ENCODE peak calls at places on chromosomes 12 and 14, in five cellular contexts. O, G, E, I and R are unnamed samples. For H3K27me3, the result is how much of the 10 kb centered on the place peaks cover.

GRCh38 chr14:103628684-103629502 is at the start of gene KLC1:
- DNase-seq in E (no peak), I (peak), O (peak), G (no peak), R (peak)

GRCh38 chr14:64746298-64747250 is 42.4 kb downstream of the PLEKHG3 start:
- DNase-seq in E (no peak), G (no peak), O (no peak), I (no peak), R (no peak)

GRCh38 chr14:64788706-64789105 is 84.5 kb downstream of the PLEKHG3 start:
- DNase-seq in E (peak), G (no peak), O (no peak), I (no peak), R (no peak)

GRCh38 chr14:30553311-30553989 is 5.5 kb upstream of the G2E3 start:
- DNase-seq in E (no peak), G (no peak), I (no peak), O (no peak), R (no peak)

GRCh38 chr12:100267603-100268281 is 765 bp downstream of the SCYL2 start:
- DNase-seq in O (no peak), I (no peak), E (no peak), G (no peak), R (peak)

GRCh38 chr12:115010324-115010995 is 326.5 kb upstream of the TBX3 start:
- DNase-seq in E (no peak), G (no peak), O (no peak), I (no peak), R (no peak)

GRCh38 chr14:92409069-92409468 is 86.1 kb downstream of the SLC24A4 start:
- DNase-seq in O (no peak), G (no peak), E (no peak), I (no peak), R (no peak)

GRCh38 chr14:101223147-101223546 is 319.6 kb upstream of the RTL1 start:
- DNase-seq in G (no peak), E (no peak), I (no peak), O (no peak), R (no peak)

GRCh38 chr12:124172646-124173045 is 122.2 kb upstream of the RFLNA start:
- DNase-seq in O (no peak), G (no peak), I (no peak), E (peak), R (no peak)

GRCh38 chr14:79229383-79229875 is 981.9 kb downstream of the DIO2 start:
- DNase-seq in O (no peak), E (no peak), I (no peak), G (no peak), R (no peak)

GRCh38 chr14:39023939-39024871 is 78.8 kb downstream of the SEC23A start:
- DNase-seq in E (no peak), G (no peak), O (no peak), I (no peak), R (no peak)

GRCh38 chr12:132373967-132374820 is 44.8 kb upstream of the GALNT9 start:
- DNase-seq in G (no peak), I (no peak), E (no peak), O (no peak), R (no peak)
- TF ChIP-seq CTCF in G (no peak), I (no peak), E (no peak), O (no peak), R (no peak)

GRCh38 chr14:105102893-105103292 is 37.7 kb upstream of the GPR132 start:
- DNase-seq in I (no peak), E (no peak), O (no peak), G (no peak), R (no peak)

GRCh38 chr14:105098316-105098715 is 33.1 kb upstream of the GPR132 start:
- DNase-seq in E (no peak), G (no peak), I (no peak), O (no peak), R (no peak)

GRCh38 chr14:105102361-105102760 is 37.1 kb upstream of the GPR132 start:
- DNase-seq in O (no peak), I (no peak), G (no peak), E (no peak), R (no peak)

GRCh38 chr14:105099778-105100177 is 34.5 kb upstream of the GPR132 start:
- DNase-seq in G (no peak), E (no peak), O (no peak), I (no peak), R (no peak)

GRCh38 chr14:105100931-105101330 is 35.7 kb upstream of the GPR132 start:
- DNase-seq in O (no peak), E (no peak), G (no peak), I (no peak), R (no peak)
- H3K27me3 ChIP-seq in O (under half), E (under half), G (under half), I (under half), R (under half)

GRCh38 chr12:55683676-55684075 is 24.0 kb downstream of the ITGA7 start:
- DNase-seq in G (no peak), O (no peak), I (no peak), E (no peak), R (no peak)

GRCh38 chr12:55682087-55682796 is 25.5 kb downstream of the ITGA7 start:
- DNase-seq in O (no peak), E (no peak), I (no peak), G (no peak), R (no peak)

GRCh38 chr12:55679691-55680090 is 28.0 kb downstream of the ITGA7 start:
- DNase-seq in E (no peak), G (no peak), I (no peak), O (no peak), R (no peak)

GRCh38 chr12:55684761-55685370 is 22.8 kb downstream of the ITGA7 start:
- DNase-seq in G (no peak), O (no peak), E (no peak), I (no peak), R (no peak)

DNA sequence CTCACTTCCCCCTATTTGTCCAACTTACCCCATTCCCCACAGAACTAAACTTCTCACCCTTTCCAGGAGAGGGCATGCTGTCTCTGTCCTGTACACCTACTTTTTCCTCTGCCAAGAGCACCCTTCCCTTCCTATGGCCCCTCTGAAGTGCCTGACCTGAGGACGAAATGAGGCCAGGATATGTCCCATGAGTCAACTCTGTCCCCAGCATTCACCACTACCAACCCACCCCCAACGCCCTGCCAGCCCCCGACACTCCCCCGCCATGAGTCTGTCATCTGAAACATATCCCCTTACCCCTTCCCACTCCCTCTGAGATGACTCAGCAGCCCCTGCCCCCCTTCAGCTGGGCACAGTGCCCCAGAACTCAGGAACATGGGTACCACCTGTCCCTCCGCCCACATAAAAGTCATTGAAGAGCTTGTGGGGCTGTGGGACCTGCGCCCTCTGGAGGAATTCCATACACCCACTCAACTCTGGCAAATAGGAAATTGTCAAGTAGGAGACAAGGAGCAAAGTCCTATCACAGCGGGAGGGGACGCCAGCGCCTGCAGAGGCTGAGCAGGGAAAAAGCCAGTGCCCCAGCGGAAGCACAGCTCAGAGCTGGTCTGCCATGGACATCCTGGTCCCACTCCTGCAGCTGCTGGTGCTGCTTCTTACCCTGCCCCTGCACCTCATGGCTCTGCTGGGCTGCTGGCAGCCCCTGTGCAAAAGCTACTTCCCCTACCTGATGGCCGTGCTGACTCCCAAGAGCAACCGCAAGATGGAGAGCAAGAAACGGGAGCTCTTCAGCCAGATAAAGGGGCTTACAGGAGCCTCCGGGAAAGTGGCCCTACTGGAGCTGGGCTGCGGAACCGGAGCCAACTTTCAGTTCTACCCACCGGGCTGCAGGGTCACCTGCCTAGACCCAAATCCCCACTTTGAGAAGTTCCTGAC is 26.3 kb downstream of the ITGA7 start:
- DNase-seq in O (peak), E (no peak), G (no peak), I (peak), R (no peak)
- TF ChIP-seq CTCF in O (peak), E (peak), G (peak), I (peak), R (peak)

GRCh38 chr12:28237423-28237822 is 47.2 kb downstream of the CCDC91 start:
- DNase-seq in G (no peak), E (no peak), I (no peak), O (no peak), R (no peak)

GRCh38 chr12:28239918-28240317 is 49.7 kb downstream of the CCDC91 start:
- DNase-seq in I (no peak), E (no peak), G (no peak), O (no peak), R (no peak)

GRCh38 chr12:28232212-28232928 is 42.1 kb downstream of the CCDC91 start:
- DNase-seq in E (no peak), G (no peak), O (no peak), I (no peak), R (no peak)

GRCh38 chr12:28235017-28235416 is 44.8 kb downstream of the CCDC91 start:
- DNase-seq in O (no peak), E (no peak), G (no peak), I (no peak), R (no peak)

DNA sequence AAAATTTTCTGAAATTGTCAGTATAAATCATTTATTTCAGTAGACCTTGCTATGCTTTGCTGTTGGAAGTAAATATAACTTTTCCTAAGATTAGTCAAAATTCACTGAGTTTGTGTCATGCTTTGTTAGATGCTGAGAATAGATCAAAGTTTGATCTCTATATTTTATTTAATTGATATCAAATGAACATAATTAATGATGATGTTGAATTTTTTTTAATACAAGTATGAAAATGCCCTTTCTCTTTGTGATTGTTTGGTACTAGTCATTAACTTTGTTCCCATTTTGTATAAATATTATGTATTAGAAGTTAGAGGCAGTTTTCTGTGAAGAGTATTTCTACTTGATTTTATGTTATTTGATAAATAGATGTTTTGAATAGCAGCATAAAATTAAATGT is 45.7 kb downstream of the CCDC91 start:
- DNase-seq in E (no peak), O (no peak), I (no peak), G (no peak), R (no peak)
- H3K27me3 ChIP-seq in E (under half), O (under half), I (under half), G (under half), R (under half)

GRCh38 chr14:61864329-61864898 is 102.2 kb downstream of the SNAPC1 start:
- DNase-seq in I (no peak), O (no peak), G (no peak), E (no peak), R (no peak)
- TF ChIP-seq CTCF in I (no peak), O (no peak), G (no peak), E (no peak), R (no peak)